ENCODE peak calls at places on chromosomes 2 and 18, in nine cellular contexts. S is WERI-Rb-1, P is HEK293T, L is body of pancreas, C is PC-3, Q is ELF-1, W is Kasumi-1, Z is A172, G is sigmoid colon. N is an unnamed sample.

GRCh38 chr2:30232801-30233130 is 1.4 kb downstream of the LBH start:
- DNase-seq in S (peak), P (no peak), L (no peak), C (no peak), Q (no peak), W (peak), Z (no peak), G (no peak), N (no peak)

GRCh38 chr2:102181919-102182635 is 4.7 kb upstream of the IL1RL2 start:
- DNase-seq in S (no peak), P (no peak), L (no peak), C (no peak), Q (no peak), W (no peak), Z (no peak), G (peak), N (peak)

GRCh38 chr2:71471276-71471675 is 17.9 kb downstream of the DYSF start:
- DNase-seq in S (no peak), P (no peak), L (no peak), C (peak), Q (no peak), W (no peak), Z (peak), G (no peak), N (no peak)

GRCh38 chr2:3476386-3477033 is 42.8 kb downstream of the ADI1 start:
- DNase-seq in S (no peak), P (no peak), L (no peak), C (no peak), Q (no peak), W (no peak), Z (no peak), G (no peak), N (no peak)

GRCh38 chr18:31429623-31430022 is 17.9 kb upstream of the DSG3 start:
- DNase-seq in S (no peak), P (no peak), L (no peak), C (peak), Q (no peak), W (no peak), Z (peak), G (no peak), N (peak)

GRCh38 chr2:8551622-8552074 is 130.2 kb upstream of the ID2 start:
- DNase-seq in S (no peak), P (no peak), L (no peak), C (no peak), Q (no peak), W (no peak), Z (no peak), G (peak), N (no peak)

GRCh38 chr18:12857215-12857924 is 26.7 kb downstream of the PTPN2 start:
- DNase-seq in S (no peak), P (no peak), L (no peak), C (no peak), Q (no peak), W (no peak), Z (no peak), G (no peak), N (no peak)

GRCh38 chr2:619964-620363 is 57.2 kb downstream of the TMEM18 start:
- DNase-seq in S (no peak), P (no peak), L (no peak), C (no peak), Q (no peak), W (no peak), Z (no peak), G (no peak), N (no peak)

GRCh38 chr2:239285071-239285931 is 115.5 kb downstream of the HDAC4 start:
- DNase-seq in S (no peak), P (no peak), L (no peak), C (no peak), Q (no peak), W (peak), Z (no peak), G (peak), N (peak)